ENCODE peak calls at places on chromosomes 6 and 20, in four cellular contexts. J is stimulated activated effector memory CD8-positive, alpha-beta T cell treated with anti-CD3 and anti-CD28 coated beads, Interleukin-12 subunit alpha, Interleukin-12 subunit beta, amount 100 ng/mL, for 72 hours; F is activated CD4-positive, alpha-beta T cell treated with anti-CD3 and anti-CD28 coated beads, Interleukin-2, amount 10 ng/mL, durations not matched to agents 24 days and 14 days; E is ureter. A is an unnamed sample.

GRCh38 chr6:4435981-4436445 is 300.6 kb upstream of the ECI2 start:
- DNase-seq in E (no peak), J (no peak), F (peak; percentile 26), A (no peak)

GRCh38 chr20:61683721-61684120 is 382.0 kb downstream of the TAF4 start:
- DNase-seq in J (no peak), F (no peak), E (no peak), A (no peak)

GRCh38 chr6:40036186-40036585 is 101.9 kb upstream of the MOCS1 start:
- DNase-seq in E (no peak), J (no peak), F (no peak), A (no peak)

GRCh38 chr6:80720824-80721223 is 614.4 kb downstream of the BCKDHB start:
- DNase-seq in F (no peak), J (no peak), E (no peak), A (no peak)

GRCh38 chr20:8082999-8083398 is 49.1 kb upstream of the PLCB1 start:
- DNase-seq in J (no peak), F (no peak), E (no peak), A (no peak)

GRCh38 chr20:6674831-6675230 is 92.7 kb upstream of the BMP2 start:
- DNase-seq in E (no peak), J (no peak), F (no peak), A (no peak)

GRCh38 chr6:152471459-152472070 is 165.6 kb downstream of the SYNE1 start:
- DNase-seq in F (no peak), E (no peak), J (no peak), A (no peak)

GRCh38 chr6:156021746-156022396 is 566.2 kb upstream of the NOX3 start:
- DNase-seq in F (no peak), E (no peak), J (no peak), A (no peak)

GRCh38 chr6:90790696-90791095 is 203.8 kb upstream of the MAP3K7 start:
- DNase-seq in J (no peak), F (no peak), E (no peak), A (no peak)

GRCh38 chr20:64162239-64162621 is 2.0 kb upstream of the MYT1 start:
- DNase-seq in E (no peak), F (no peak), J (no peak), A (no peak)

GRCh38 chr6:99349620-99350141 is at the start of gene FAXC:
- DNase-seq in E (no peak), J (no peak), F (peak; percentile 69), A (peak; percentile 71)

GRCh38 chr6:44831002-44831610 is 443.6 kb downstream of the CDC5L start:
- DNase-seq in J (no peak), F (no peak), E (no peak), A (no peak)

GRCh38 chr20:21214431-21214830 is 88.5 kb downstream of the KIZ start:
- DNase-seq in F (no peak), E (no peak), J (no peak), A (no peak)

GRCh38 chr6:63904844-63905243 is 269.2 kb downstream of the PHF3 start:
- DNase-seq in F (no peak), J (no peak), E (no peak), A (no peak)

GRCh38 chr6:147611992-147612391 is 103.5 kb downstream of the SAMD5 start:
- DNase-seq in J (no peak), E (no peak), F (no peak), A (no peak)

GRCh38 chr6:159979136-159979874 is 10.4 kb downstream of the IGF2R start:
- DNase-seq in J (peak; percentile 83), E (no peak), F (peak; percentile 86), A (no peak)

GRCh38 chr6:134402372-134402984 is 84.6 kb upstream of the SGK1 start:
- DNase-seq in F (no peak), E (no peak), J (no peak), A (no peak)

GRCh38 chr6:155771822-155772221 is 316.2 kb upstream of the NOX3 start:
- DNase-seq in E (no peak), J (no peak), F (no peak), A (no peak)

GRCh38 chr6:32945106-32945761 is 4.4 kb upstream of the HLA-DMB start:
- DNase-seq in E (no peak), J (no peak), F (peak; percentile 54), A (no peak)

GRCh38 chr6:13005994-13006393 is 289.4 kb downstream of the PHACTR1 start:
- DNase-seq in E (no peak), J (no peak), F (no peak), A (no peak)

GRCh38 chr6:108408453-108408852 is 113.6 kb downstream of the AFG1L start:
- DNase-seq in F (no peak), E (no peak), J (no peak), A (no peak)

GRCh38 chr6:135268740-135269139 is 87.6 kb downstream of the MYB start:
- DNase-seq in F (no peak), J (no peak), E (no peak), A (no peak)

GRCh38 chr6:116115781-116116180 is 10.2 kb downstream of the COL10A1 start:
- DNase-seq in J (no peak), F (no peak), E (no peak), A (no peak)

GRCh38 chr6:107862383-107862782 is 38.3 kb upstream of the SCML4 start:
- DNase-seq in E (no peak), F (no peak), J (no peak), A (no peak)

GRCh38 chr6:44036196-44036595 is 91.1 kb downstream of the MRPL14 start:
- DNase-seq in J (no peak), E (peak; percentile 33), F (no peak), A (no peak)

GRCh38 chr20:24672886-24673677 is 203.7 kb downstream of the SYNDIG1 start:
- DNase-seq in F (no peak), E (no peak), J (no peak), A (no peak)

GRCh38 chr6:52574709-52575489 is 2.0 kb downstream of the TRAM2 start:
- DNase-seq in J (peak; percentile 76), F (peak; percentile 90), E (no peak), A (no peak)

GRCh38 chr20:33211817-33212424 is 5.2 kb upstream of the BPIFA3 start:
- DNase-seq in J (no peak), F (peak; percentile 73), E (peak; percentile 67), A (peak; percentile 82)

GRCh38 chr6:77876300-77876699 is 223.5 kb downstream of the MEI4 start:
- DNase-seq in J (no peak), F (no peak), E (no peak), A (no peak)

GRCh38 chr20:50425076-50425475 is 85.1 kb upstream of the PTPN1 start:
- DNase-seq in F (no peak), J (no peak), E (no peak), A (no peak)

GRCh38 chr6:41209547-41209951 is 8.6 kb upstream of the TREML2 start:
- DNase-seq in J (peak; percentile 46), F (peak; percentile 51), E (no peak), A (no peak)

GRCh38 chr6:24329451-24329850 is 28.4 kb downstream of the DCDC2 start:
- DNase-seq in J (no peak), F (no peak), E (no peak), A (no peak)

GRCh38 chr6:150537481-150537880 is 62.2 kb upstream of the PLEKHG1 start:
- DNase-seq in J (no peak), F (no peak), E (no peak), A (no peak)

GRCh38 chr6:138588805-138589434 is 89.6 kb upstream of the NHSL1 start:
- DNase-seq in E (peak; percentile 54), J (peak; percentile 71), F (peak; percentile 87), A (peak; percentile 72)

GRCh38 chr20:3165473-3166337 is 6.0 kb upstream of the FASTKD5 start:
- DNase-seq in F (no peak), J (no peak), E (peak; percentile 52), A (no peak)

GRCh38 chr6:33716890-33717632 is 5.6 kb upstream of the UQCC2 start:
- DNase-seq in F (no peak), E (no peak), J (no peak), A (no peak)

GRCh38 chr20:17655286-17655651 is 26.8 kb downstream of the RRBP1 start:
- DNase-seq in J (no peak), E (no peak), F (no peak), A (peak; percentile 50)

GRCh38 chr6:17585766-17586502 is 14.2 kb upstream of the FAM8A1 start:
- DNase-seq in F (no peak), J (no peak), E (no peak), A (peak; percentile 68)

GRCh38 chr20:38167851-38168760 is 3.0 kb upstream of the TGM2 start:
- DNase-seq in J (no peak), E (no peak), F (no peak), A (peak; percentile 43)

GRCh38 chr6:409370-409972 is 17.9 kb downstream of the IRF4 start:
- DNase-seq in J (no peak), E (no peak), F (no peak), A (no peak)

A was measured in H9.